ENCODE peak calls at places on chromosomes 3 and 15, in six cellular contexts. A is cardiac muscle cell; U is HT-29; S is activated gamma-delta T cell treated with Interleukin-2 at 50 U/mL for 16 hours; K is astrocyte of the spinal cord; M is CD8-positive, alpha-beta T cell. P is an unnamed sample.
A peak's percentile ranks its signal among the peaks of the same experiment; 100 is the strongest.

GRCh38 chr3:31274406-31275024 is 258.2 kb upstream of the STT3B start:
- DNase-seq in A (no peak), U (no peak), S (no peak), K (peak; percentile 30), M (no peak), P (no peak)

GRCh38 chr3:133192363-133192945 is 154.3 kb downstream of the TMEM108 start:
- DNase-seq in A (peak; percentile 6), U (no peak), S (no peak), K (no peak), M (no peak), P (no peak)

GRCh38 chr3:42752441-42752840 is 20.6 kb downstream of the CCDC13 start:
- DNase-seq in A (no peak), U (no peak), S (no peak), K (no peak), M (no peak), P (no peak)

GRCh38 chr3:108394016-108394415 is 97.7 kb downstream of the HHLA2 start:
- DNase-seq in A (no peak), U (no peak), S (no peak), K (no peak), M (no peak), P (no peak)

GRCh38 chr3:135995766-135996165 is 30.2 kb downstream of the PPP2R3A start:
- DNase-seq in A (no peak), U (no peak), S (no peak), K (no peak), M (no peak), P (no peak)

GRCh38 chr3:177641206-177641605 is 443.9 kb upstream of the TBL1XR1 start:
- DNase-seq in A (no peak), U (no peak), S (no peak), K (no peak), M (no peak), P (no peak)

GRCh38 chr3:172140499-172141391 is 101.4 kb downstream of the FNDC3B start:
- DNase-seq in A (peak; percentile 45), U (peak; percentile 93), S (no peak), K (peak; percentile 92), M (no peak), P (no peak)

GRCh38 chr15:70777156-70777926 is 14.0 kb upstream of the UACA start:
- DNase-seq in A (no peak), U (no peak), S (no peak), K (no peak), M (no peak), P (no peak)

GRCh38 chr3:112519424-112520001 is 20.2 kb upstream of the BTLA start:
- DNase-seq in A (peak; percentile 62), U (peak; percentile 86), S (peak; percentile 21), K (peak; percentile 81), M (no peak), P (no peak)

GRCh38 chr15:89203705-89204273 is 17.6 kb downstream of the RLBP1 start:
- DNase-seq in A (no peak), U (no peak), S (no peak), K (no peak), M (no peak), P (peak; percentile 47)

GRCh38 chr3:133574260-133574881 is 885 bp downstream of the CDV3 start:
- DNase-seq in A (peak; percentile 87), U (peak; percentile 70), S (peak; percentile 60), K (peak; percentile 75), M (peak; percentile 34), P (peak; percentile 80)

GRCh38 chr3:117355566-117355965 is 646.0 kb downstream of the TUSC7 start:
- DNase-seq in A (peak; percentile 50), U (peak; percentile 34), S (no peak), K (no peak), M (no peak), P (no peak)

GRCh38 chr3:66362541-66362941 is 138.3 kb downstream of the LRIG1 start:
- DNase-seq in A (no peak), U (no peak), S (no peak), K (peak; percentile 69), M (no peak), P (no peak)

GRCh38 chr3:187746059-187746453 is 788 bp upstream of the BCL6 start:
- DNase-seq in A (no peak), U (peak; percentile 25), S (no peak), K (no peak), M (no peak), P (no peak)

GRCh38 chr3:151837057-151837456 is 23.1 kb downstream of the AADAC start:
- DNase-seq in A (peak; percentile 22), U (peak; percentile 86), S (no peak), K (peak; percentile 77), M (no peak), P (no peak)

GRCh38 chr3:161096771-161097367 is 8.3 kb downstream of the B3GALNT1 start:
- DNase-seq in A (peak; percentile 29), U (peak; percentile 76), S (peak; percentile 9), K (no peak), M (no peak), P (peak; percentile 24)

GRCh38 chr15:43204016-43204901 is 16.6 kb downstream of the EPB42 start:
- DNase-seq in A (peak; percentile 64), U (peak; percentile 66), S (peak; percentile 39), K (peak; percentile 66), M (peak; percentile 15), P (peak; percentile 65)

GRCh38 chr3:53045107-53045783 is 628 bp downstream of the SFMBT1 start:
- DNase-seq in A (peak; percentile 75), U (peak; percentile 49), S (peak; percentile 50), K (peak; percentile 18), M (peak; percentile 39), P (peak; percentile 60)

GRCh38 chr15:56731571-56731970 is 1.7 kb downstream of the ZNF280D start:
- DNase-seq in A (no peak), U (no peak), S (no peak), K (no peak), M (no peak), P (no peak)

GRCh38 chr3:112302061-112302830 is 8.2 kb upstream of the SLC9C1 start:
- DNase-seq in A (peak; percentile 72), U (no peak), S (no peak), K (no peak), M (no peak), P (no peak)

GRCh38 chr3:13482106-13482690 is 2.1 kb downstream of the HDAC11 start:
- DNase-seq in A (no peak), U (no peak), S (no peak), K (no peak), M (no peak), P (no peak)

GRCh38 chr15:77533986-77534385 is 98.7 kb downstream of the LINGO1 start:
- DNase-seq in A (no peak), U (no peak), S (no peak), K (no peak), M (no peak), P (no peak)

GRCh38 chr3:67090472-67090871 is 92.4 kb downstream of the KBTBD8 start:
- DNase-seq in A (no peak), U (no peak), S (no peak), K (peak; percentile 50), M (no peak), P (no peak)

GRCh38 chr15:66981746-66982145 is 83.7 kb upstream of the SMAD3 start:
- DNase-seq in A (no peak), U (no peak), S (no peak), K (no peak), M (no peak), P (no peak)

GRCh38 chr3:53534996-53535395 is 40.6 kb downstream of the CACNA1D start:
- DNase-seq in A (peak; percentile 87), U (no peak), S (no peak), K (no peak), M (no peak), P (no peak)

GRCh38 chr3:141050576-141050912 is 603 bp upstream of the SPSB4 start:
- DNase-seq in A (no peak), U (no peak), S (no peak), K (no peak), M (no peak), P (peak; percentile 32)

GRCh38 chr3:124532071-124532470 is 198.2 kb upstream of the UMPS start:
- DNase-seq in A (no peak), U (no peak), S (no peak), K (no peak), M (no peak), P (no peak)

GRCh38 chr3:130462089-130462488 is 54.9 kb upstream of the COL6A6 start:
- DNase-seq in A (no peak), U (no peak), S (no peak), K (no peak), M (no peak), P (no peak)

GRCh38 chr15:31372635-31373091 is 46.0 kb downstream of the KLF13 start:
- DNase-seq in A (peak; percentile 46), U (no peak), S (no peak), K (peak; percentile 62), M (no peak), P (no peak)

GRCh38 chr15:68052431-68052830 is 1.7 kb upstream of the PIAS1 start:
- DNase-seq in A (no peak), U (no peak), S (no peak), K (no peak), M (no peak), P (no peak)

GRCh38 chr3:121988146-121988545 is 33.9 kb downstream of the ILDR1 start:
- DNase-seq in A (no peak), U (no peak), S (no peak), K (no peak), M (no peak), P (no peak)

GRCh38 chr3:40719660-40720287 is 195.0 kb downstream of the ZNF621 start:
- DNase-seq in A (peak; percentile 57), U (peak; percentile 42), S (no peak), K (no peak), M (no peak), P (no peak)

GRCh38 chr15:100730655-100731240 is 128.4 kb downstream of the ASB7 start:
- DNase-seq in A (no peak), U (no peak), S (no peak), K (no peak), M (no peak), P (no peak)

GRCh38 chr15:34038404-34039179 is 412 bp downstream of the AVEN start:
- DNase-seq in A (peak; percentile 84), U (peak; percentile 74), S (peak; percentile 71), K (peak; percentile 72), M (peak; percentile 44), P (peak; percentile 76)

GRCh38 chr15:64634020-64634419 is 141.4 kb downstream of the RBPMS2 start:
- DNase-seq in A (no peak), U (no peak), S (peak; percentile 28), K (peak; percentile 74), M (peak; percentile 15), P (peak; percentile 41)

P was measured in activated CD4-positive, alpha-beta T cell treated with anti-CD3 and anti-CD28 coated beads for 48 hours.